ENCODE peak calls at places on chromosome 3, in five cellular contexts. One of them, this sample, is unnamed.
A peak's percentile ranks its signal among the peaks of the same experiment; 100 is the strongest.

GRCh38 chr3:129305592-129306091 is 27.0 kb downstream of the HMCES start:
- DNase-seq in spleen: peak; percentile 85
- DNase-seq in IMR-90: peak; percentile 83
- DNase-seq in sigmoid colon: peak; percentile 96
- DNase-seq in heart left ventricle: peak; percentile 89
- DNase-seq in this sample: peak; percentile 80

GRCh38 chr3:127029521-127030327 is 46.8 kb downstream of the PLXNA1 start:
- DNase-seq in heart left ventricle: no peak
- DNase-seq in spleen: no peak
- DNase-seq in sigmoid colon: no peak
- DNase-seq in IMR-90: no peak
- DNase-seq in this sample: no peak

GRCh38 chr3:126030455-126030854 is 53.5 kb downstream of the SLC41A3 start:
- DNase-seq in heart left ventricle: no peak
- DNase-seq in spleen: no peak
- DNase-seq in IMR-90: no peak
- DNase-seq in sigmoid colon: no peak
- DNase-seq in this sample: no peak

GRCh38 chr3:126186271-126186670 is 5.9 kb upstream of the ALDH1L1 start:
- DNase-seq in heart left ventricle: no peak
- DNase-seq in spleen: no peak
- DNase-seq in IMR-90: no peak
- DNase-seq in sigmoid colon: no peak
- DNase-seq in this sample: no peak

GRCh38 chr3:143654906-143655305 is 193.4 kb downstream of the SLC9A9 start:
- DNase-seq in spleen: no peak
- DNase-seq in IMR-90: no peak
- DNase-seq in heart left ventricle: no peak
- DNase-seq in sigmoid colon: no peak
- DNase-seq in this sample: no peak

GRCh38 chr3:88509582-88509981 is 359.8 kb downstream of the C3orf38 start:
- DNase-seq in heart left ventricle: no peak
- DNase-seq in spleen: no peak
- DNase-seq in IMR-90: no peak
- DNase-seq in sigmoid colon: no peak
- DNase-seq in this sample: no peak

GRCh38 chr3:160950542-160950941 is 154.6 kb downstream of the B3GALNT1 start:
- DNase-seq in spleen: no peak
- DNase-seq in sigmoid colon: no peak
- DNase-seq in IMR-90: no peak
- DNase-seq in heart left ventricle: no peak
- DNase-seq in this sample: no peak

GRCh38 chr3:55085231-55085630 is 157.4 kb upstream of the LRTM1 start:
- DNase-seq in IMR-90: no peak
- DNase-seq in spleen: no peak
- DNase-seq in sigmoid colon: no peak
- DNase-seq in heart left ventricle: no peak
- DNase-seq in this sample: no peak

DNA sequence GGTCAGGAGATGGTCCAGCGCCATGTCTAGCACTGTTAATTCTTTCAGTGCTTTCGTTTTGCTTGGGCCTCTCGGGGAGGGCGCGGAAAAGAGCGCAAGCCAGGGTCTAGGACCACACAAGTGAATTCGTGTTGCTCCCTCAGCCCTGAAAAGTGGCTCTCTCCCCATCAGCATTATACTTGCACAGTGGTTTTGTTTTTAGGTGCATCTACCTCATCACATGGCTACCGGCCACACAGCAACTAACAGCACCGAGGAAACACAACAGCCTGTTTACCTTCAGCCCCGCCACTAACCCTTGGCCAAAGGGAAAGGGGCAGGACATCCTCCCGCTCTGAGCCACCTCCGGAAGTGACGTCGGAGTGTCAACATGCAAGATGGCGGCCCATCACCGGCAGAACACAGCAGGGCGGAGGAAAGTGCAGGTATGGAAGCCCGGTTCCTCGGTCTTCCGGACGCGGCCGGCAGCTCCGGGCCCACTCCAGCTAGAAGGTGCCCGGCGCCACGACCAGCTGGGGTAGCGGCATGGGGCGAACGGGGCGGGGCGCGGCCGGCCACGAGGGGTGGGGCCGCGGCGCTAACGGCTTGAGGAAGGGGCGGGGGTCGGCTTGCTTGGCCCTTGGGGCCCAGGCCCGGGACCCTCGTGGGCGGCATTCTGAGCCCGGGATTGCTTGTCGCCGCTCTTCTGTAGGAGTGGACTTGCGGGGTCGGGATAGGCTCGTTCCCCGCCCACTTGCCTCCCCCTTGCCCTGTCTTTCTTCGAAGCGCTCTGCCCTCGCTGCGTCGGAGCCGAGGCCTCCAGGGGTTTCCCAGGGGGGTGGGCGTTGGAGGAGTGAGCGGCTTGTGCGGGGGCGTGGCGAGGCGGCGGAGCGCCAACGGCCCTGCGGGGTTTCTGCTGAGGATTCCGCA is at the start of the genes SCN11A and WDR48:
- DNase-seq in IMR-90: peak; percentile 88
- DNase-seq in spleen: peak; percentile 99
- DNase-seq in sigmoid colon: peak; percentile 97
- DNase-seq in heart left ventricle: peak; percentile 95
- DNase-seq in this sample: peak; percentile 92
- TF ChIP-seq POLR2A in IMR-90: peak; percentile 79
- TF ChIP-seq POLR2A in spleen: peak; percentile 88
- TF ChIP-seq POLR2A in sigmoid colon: peak; percentile 69
- TF ChIP-seq POLR2A in heart left ventricle: peak; percentile 87
- TF ChIP-seq POLR2A in this sample: peak; percentile 59

DNA sequence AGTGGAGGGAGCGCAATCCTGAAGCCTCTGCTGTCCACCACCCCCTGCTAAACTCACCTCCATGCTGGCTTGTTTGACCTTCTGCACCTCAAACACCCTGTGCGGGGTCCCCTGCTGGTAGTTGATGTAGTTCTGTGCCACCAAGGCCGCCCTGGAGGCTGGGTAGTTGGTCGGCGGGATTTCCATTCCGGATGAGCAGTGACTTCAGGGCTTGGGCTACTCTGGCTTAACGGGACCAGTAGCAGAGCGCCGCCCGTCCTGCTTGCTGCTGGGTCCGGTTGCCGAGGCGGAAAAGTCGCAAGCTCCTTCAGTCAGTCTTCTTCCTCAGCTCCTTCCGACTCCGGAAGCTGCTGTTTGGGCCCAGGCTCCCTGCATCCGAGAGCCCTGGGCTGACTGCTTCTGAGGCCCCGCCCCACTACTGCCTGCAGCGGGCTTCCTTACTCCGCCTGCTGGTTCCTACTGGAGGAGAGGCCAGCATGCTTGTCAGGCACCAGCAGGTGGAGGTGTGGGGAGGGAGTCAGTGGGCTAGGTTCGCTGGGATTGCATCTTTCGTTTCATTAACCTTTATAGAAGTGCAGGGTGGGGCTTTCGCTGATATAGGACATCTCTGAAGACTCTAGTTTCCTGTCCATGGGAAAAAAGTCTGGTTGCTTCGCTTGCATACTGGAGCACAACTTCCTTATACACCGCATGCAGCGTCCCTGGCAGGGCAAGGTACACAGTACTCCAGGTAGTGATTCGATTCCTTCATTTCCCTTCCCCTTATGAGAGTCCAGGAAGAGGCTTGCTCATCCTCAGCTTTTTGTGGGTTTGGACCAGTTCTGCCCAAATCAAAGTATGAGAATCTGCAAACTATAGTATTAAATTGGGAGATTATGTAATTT is at the start of gene LXN:
- DNase-seq in spleen: peak; percentile 94
- DNase-seq in heart left ventricle: peak; percentile 90
- DNase-seq in sigmoid colon: peak; percentile 88
- DNase-seq in IMR-90: peak; percentile 87
- DNase-seq in this sample: peak; percentile 87
- TF ChIP-seq POLR2A in spleen: no peak
- TF ChIP-seq POLR2A in heart left ventricle: no peak
- TF ChIP-seq POLR2A in sigmoid colon: no peak
- TF ChIP-seq POLR2A in IMR-90: peak; percentile 69
- TF ChIP-seq POLR2A in this sample: no peak

DNA sequence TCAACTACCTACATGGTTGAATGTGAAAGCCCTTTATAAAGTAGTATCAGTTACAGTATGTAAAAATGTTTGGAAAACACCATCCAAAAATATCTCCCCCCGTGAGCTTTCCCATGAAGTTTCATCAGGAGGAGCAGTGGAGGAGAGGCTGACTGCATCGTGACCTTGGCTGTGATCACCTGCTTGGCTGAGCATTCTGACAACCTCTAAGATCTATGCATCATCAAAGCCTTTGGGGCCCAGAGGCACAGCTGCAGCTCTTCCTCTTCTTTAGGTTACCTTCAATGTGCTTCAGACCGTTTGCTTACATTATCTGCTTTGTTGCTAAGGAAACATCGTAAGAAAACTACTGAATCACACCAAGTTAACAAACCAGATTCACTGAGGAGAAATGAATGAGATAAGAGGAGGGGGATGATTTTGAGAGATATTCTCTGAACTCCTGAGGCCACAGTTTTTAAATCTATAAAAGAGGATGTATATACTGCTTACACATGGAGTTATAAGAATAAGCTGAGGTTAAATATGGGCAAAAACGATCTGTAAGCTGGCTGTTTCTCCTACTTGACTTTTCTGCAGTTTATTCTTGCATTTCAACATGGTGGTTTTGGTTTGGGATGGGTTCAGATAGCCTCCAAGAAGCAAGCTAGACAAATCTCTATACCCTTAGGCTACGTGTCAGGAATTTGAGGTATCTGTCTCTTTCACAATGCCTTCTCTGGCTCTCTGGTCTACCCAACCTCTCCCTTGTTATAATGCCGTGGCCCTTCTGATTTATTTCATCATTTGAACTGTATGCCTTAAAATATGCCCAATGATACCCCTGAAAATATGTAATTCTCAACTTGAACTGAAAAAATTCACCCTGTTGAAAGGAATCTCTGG is 4.0 kb downstream of the GCSAM start:
- DNase-seq in sigmoid colon: no peak
- DNase-seq in heart left ventricle: no peak
- DNase-seq in spleen: peak; percentile 83
- DNase-seq in IMR-90: peak; percentile 75
- DNase-seq in this sample: no peak
- TF ChIP-seq POLR2A in sigmoid colon: no peak
- TF ChIP-seq POLR2A in heart left ventricle: no peak
- TF ChIP-seq POLR2A in spleen: no peak
- TF ChIP-seq POLR2A in IMR-90: no peak
- TF ChIP-seq POLR2A in this sample: no peak

DNA sequence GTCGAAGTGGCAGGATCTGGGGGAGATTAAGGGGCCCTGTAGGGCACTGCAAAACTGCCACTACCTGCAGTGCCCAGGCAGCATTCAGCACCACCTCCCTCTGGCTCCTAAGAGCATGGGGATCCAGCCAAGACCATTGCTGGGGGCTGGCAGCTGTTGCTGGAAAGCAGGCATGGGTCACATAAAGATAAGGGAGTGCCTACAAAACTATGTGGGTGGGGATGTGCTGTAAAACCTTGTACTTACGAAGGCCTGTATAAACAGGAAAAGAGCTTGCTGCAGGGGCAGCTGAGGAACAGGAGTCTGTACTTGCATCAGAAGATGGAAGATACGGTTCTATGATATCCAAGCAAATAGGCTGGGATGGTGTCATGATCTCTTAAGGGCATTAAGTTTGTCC is 27.1 kb downstream of the IL20RB start:
- DNase-seq in heart left ventricle: no peak
- DNase-seq in sigmoid colon: no peak
- DNase-seq in spleen: no peak
- DNase-seq in IMR-90: peak; percentile 74
- DNase-seq in this sample: no peak
- TF ChIP-seq POLR2A in heart left ventricle: no peak
- TF ChIP-seq POLR2A in sigmoid colon: no peak
- TF ChIP-seq POLR2A in spleen: no peak
- TF ChIP-seq POLR2A in IMR-90: no peak
- TF ChIP-seq POLR2A in this sample: no peak

GRCh38 chr3:196317702-196318467 is at the start of gene DYNLT2B:
- DNase-seq in spleen: peak; percentile 98
- DNase-seq in heart left ventricle: peak; percentile 94
- DNase-seq in IMR-90: peak; percentile 84
- DNase-seq in sigmoid colon: peak; percentile 92
- DNase-seq in this sample: peak; percentile 89
- TF ChIP-seq POLR2A in spleen: peak; percentile 81
- TF ChIP-seq POLR2A in heart left ventricle: peak; percentile 82
- TF ChIP-seq POLR2A in IMR-90: no peak
- TF ChIP-seq POLR2A in sigmoid colon: peak; percentile 48
- TF ChIP-seq POLR2A in this sample: peak; percentile 76

DNA sequence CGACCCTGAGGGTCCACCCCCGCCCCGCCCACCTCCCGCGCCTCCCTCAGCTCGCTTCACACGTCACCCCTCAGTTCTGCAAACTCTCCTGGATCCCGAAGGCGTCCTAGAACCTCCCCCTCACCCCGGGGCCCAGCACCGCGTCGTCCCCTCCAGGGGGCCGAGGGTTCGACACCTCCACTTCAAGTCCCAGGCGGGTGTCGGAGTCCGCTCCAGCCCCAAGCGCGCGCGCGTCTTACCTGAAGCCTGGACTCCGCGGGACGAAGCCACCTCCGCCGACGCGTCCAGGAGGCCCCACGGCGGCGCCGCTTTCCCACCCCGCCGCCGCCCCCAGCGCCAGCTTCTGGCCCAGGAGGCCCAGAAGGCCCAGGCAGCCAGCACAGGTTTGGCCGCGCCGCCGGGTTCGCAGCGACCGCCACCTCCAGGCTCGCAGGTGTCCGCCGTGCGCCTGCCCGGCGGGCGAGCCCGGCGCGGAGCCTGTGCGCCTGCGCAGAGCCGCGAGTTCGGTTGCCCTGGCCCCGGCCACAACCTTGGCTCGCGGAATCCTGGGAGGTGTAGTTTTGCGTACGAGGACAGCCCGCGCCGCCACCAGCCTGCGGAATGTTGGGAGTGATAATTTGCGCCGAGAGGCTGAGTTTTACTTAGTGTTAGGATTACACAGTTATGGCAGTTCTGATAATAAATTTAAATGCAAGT is at the start of gene POMGNT2:
- DNase-seq in spleen: peak; percentile 97
- DNase-seq in sigmoid colon: peak; percentile 93
- DNase-seq in IMR-90: peak; percentile 71
- DNase-seq in heart left ventricle: peak; percentile 95
- DNase-seq in this sample: peak; percentile 92
- TF ChIP-seq POLR2A in spleen: no peak
- TF ChIP-seq POLR2A in sigmoid colon: no peak
- TF ChIP-seq POLR2A in IMR-90: no peak
- TF ChIP-seq POLR2A in heart left ventricle: peak; percentile 73
- TF ChIP-seq POLR2A in this sample: peak; percentile 63